ENCODE peak calls at places on chromosomes 1 and 21, in nine cellular contexts. E, U, L, Y, F, S, I, D and V are unnamed samples.
A peak's percentile ranks its signal among the peaks of the same experiment; 100 is the strongest.

GRCh38 chr21:26070822-26071425 is 99.6 kb downstream of the APP start:
- DNase-seq in E (peak; percentile 24), U (peak; percentile 49), L (peak; percentile 43), Y (peak; percentile 3), F (no peak), S (no peak), I (no peak), D (no peak), V (no peak)

GRCh38 chr1:37759451-37759850 is 5.5 kb downstream of the EPHA10 start:
- DNase-seq in E (no peak), U (no peak), L (no peak), Y (no peak), F (no peak), S (no peak), I (no peak), D (no peak), V (no peak)

GRCh38 chr1:170010443-170010842 is 64.1 kb downstream of the KIFAP3 start:
- DNase-seq in E (peak; percentile 45), U (peak; percentile 69), L (peak; percentile 25), Y (peak; percentile 9), F (no peak), S (no peak), I (peak; percentile 29), D (no peak), V (no peak)

GRCh38 chr1:31208361-31208945 is 31.2 kb downstream of the NKAIN1 start:
- DNase-seq in E (no peak), U (no peak), L (no peak), Y (no peak), F (no peak), S (no peak), I (no peak), D (no peak), V (no peak)

GRCh38 chr1:1988061-1988945 is 15.3 kb downstream of the CFAP74 start:
- DNase-seq in E (no peak), U (no peak), L (no peak), Y (no peak), F (no peak), S (no peak), I (no peak), D (no peak), V (no peak)

GRCh38 chr1:196660912-196661311 is 9.1 kb downstream of the CFH start:
- DNase-seq in E (no peak), U (peak; percentile 47), L (no peak), Y (peak; percentile 16), F (no peak), S (no peak), I (no peak), D (no peak), V (peak; percentile 22)

GRCh38 chr1:95994643-95995042 is 726.9 kb upstream of the PTBP2 start:
- DNase-seq in E (no peak), U (no peak), L (no peak), Y (no peak), F (no peak), S (no peak), I (no peak), D (no peak), V (no peak)

GRCh38 chr1:197980457-197980856 is 63.3 kb downstream of the LHX9 start:
- DNase-seq in E (no peak), U (no peak), L (no peak), Y (no peak), F (no peak), S (no peak), I (no peak), D (no peak), V (no peak)

GRCh38 chr1:97337250-97338030 is 583.4 kb downstream of the DPYD start:
- DNase-seq in E (no peak), U (peak; percentile 49), L (no peak), Y (no peak), F (no peak), S (no peak), I (no peak), D (no peak), V (no peak)

GRCh38 chr1:155479205-155479604 is 83.4 kb downstream of the ASH1L start:
- DNase-seq in E (no peak), U (peak; percentile 24), L (no peak), Y (no peak), F (no peak), S (no peak), I (no peak), D (no peak), V (no peak)

GRCh38 chr1:158145173-158145719 is 35.4 kb upstream of the CD1D start:
- DNase-seq in E (peak; percentile 11), U (peak; percentile 74), L (no peak), Y (no peak), F (no peak), S (no peak), I (no peak), D (peak; percentile 77), V (no peak)

GRCh38 chr1:224431726-224432125 is 2.9 kb downstream of the WDR26 start:
- DNase-seq in E (no peak), U (no peak), L (no peak), Y (no peak), F (no peak), S (no peak), I (no peak), D (no peak), V (no peak)

GRCh38 chr1:235297579-235297978 is 30.4 kb downstream of the ARID4B start:
- DNase-seq in E (peak; percentile 74), U (no peak), L (no peak), Y (no peak), F (no peak), S (no peak), I (no peak), D (no peak), V (no peak)

GRCh38 chr1:243558556-243558955 is 291.5 kb downstream of the AKT3 start:
- DNase-seq in E (no peak), U (no peak), L (no peak), Y (no peak), F (no peak), S (no peak), I (no peak), D (no peak), V (no peak)

GRCh38 chr1:3069491-3070303 is 694 bp downstream of the PRDM16 start:
- DNase-seq in E (peak; percentile 28), U (peak; percentile 40), L (no peak), Y (peak; percentile 62), F (peak; percentile 56), S (peak; percentile 76), I (peak; percentile 65), D (peak; percentile 36), V (no peak)
- TF ChIP-seq CTCF in E (peak; percentile 38), U (peak; percentile 53), L (no peak), Y (peak; percentile 32), F (peak; percentile 62), S (peak; percentile 36), I (peak; percentile 52), D (peak; percentile 47), V (peak; percentile 17)

GRCh38 chr1:165894591-165894990 is 67.2 kb downstream of the UCK2 start:
- DNase-seq in E (no peak), U (peak; percentile 16), L (no peak), Y (no peak), F (no peak), S (no peak), I (no peak), D (no peak), V (no peak)
- TF ChIP-seq CTCF in E (peak; percentile 21), U (no peak), L (no peak), Y (no peak), F (no peak), S (no peak), I (no peak), D (no peak), V (no peak)

GRCh38 chr1:26723013-26723991 is 27.5 kb downstream of the ARID1A start:
- DNase-seq in E (peak; percentile 100), U (peak; percentile 46), L (peak; percentile 77), Y (peak; percentile 65), F (no peak), S (peak; percentile 82), I (peak; percentile 49), D (peak; percentile 83), V (no peak)
- TF ChIP-seq CTCF in E (no peak), U (no peak), L (no peak), Y (no peak), F (no peak), S (no peak), I (no peak), D (no peak), V (no peak)

DNA sequence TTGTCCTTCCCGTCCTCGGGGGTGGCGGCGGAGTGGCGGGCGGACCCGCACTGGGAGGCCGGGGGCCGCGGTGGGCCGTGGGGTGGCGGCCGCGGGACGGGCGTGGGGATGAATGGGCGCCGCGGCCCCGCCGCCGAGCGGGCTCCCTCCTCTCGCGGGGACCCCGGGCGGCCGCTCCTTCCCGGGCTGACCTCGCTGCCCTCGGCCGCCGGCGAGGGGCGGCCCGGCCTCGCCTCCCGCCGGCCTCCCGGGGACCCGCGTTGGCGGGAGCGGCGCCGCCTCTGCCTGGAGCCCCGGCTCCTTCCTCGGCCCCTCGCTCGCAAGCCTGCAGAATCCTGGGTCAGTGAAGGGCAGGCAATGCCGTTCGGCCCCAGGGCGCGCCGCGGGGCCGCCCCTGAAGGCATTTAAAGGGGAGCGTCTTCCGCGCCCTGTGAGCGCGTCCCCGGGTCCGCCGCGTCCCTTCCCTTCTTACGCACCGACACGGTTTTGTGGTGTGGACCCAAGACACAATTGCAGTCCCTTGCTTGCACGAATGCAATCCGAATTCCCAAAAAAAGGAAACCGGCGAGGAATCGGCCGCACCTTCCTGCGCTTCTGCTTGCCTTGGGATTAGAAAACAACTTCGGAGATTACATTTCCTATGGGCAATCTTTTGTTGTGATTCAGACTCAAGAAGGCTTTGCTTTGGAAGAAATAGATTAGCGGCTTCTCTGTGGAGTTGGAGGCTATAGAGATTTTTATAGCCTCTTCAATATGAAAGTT is 776 bp downstream of the ITSN1 start:
- DNase-seq in E (no peak), U (peak; percentile 38), L (no peak), Y (peak; percentile 55), F (peak; percentile 24), S (peak; percentile 75), I (peak; percentile 36), D (peak; percentile 42), V (no peak)
- TF ChIP-seq CTCF in E (no peak), U (no peak), L (no peak), Y (no peak), F (no peak), S (no peak), I (no peak), D (no peak), V (no peak)

DNA sequence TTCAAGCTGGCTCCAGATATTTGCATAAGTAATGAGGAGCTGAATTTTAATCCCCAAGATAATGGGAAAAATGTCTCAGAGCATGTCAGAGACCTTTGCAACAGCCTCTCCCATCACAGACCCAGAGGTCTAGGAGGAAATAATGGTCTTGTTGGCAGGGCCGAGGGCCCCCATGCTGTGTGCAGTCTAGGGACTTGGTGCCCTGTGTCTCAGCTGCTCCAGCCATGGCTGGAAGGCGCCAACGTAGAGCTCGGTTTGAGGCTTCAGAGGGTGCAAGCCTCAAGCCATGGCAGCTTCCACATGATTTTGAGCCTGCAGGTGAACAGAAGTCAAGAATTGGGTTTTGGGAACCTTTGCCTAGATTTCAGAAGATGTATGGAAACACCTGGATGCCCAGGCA is 134.7 kb downstream of the LYPLAL1 start:
- DNase-seq in E (no peak), U (no peak), L (no peak), Y (no peak), F (no peak), S (no peak), I (no peak), D (no peak), V (no peak)
- TF ChIP-seq CTCF in E (no peak), U (no peak), L (no peak), Y (no peak), F (no peak), S (no peak), I (no peak), D (no peak), V (no peak)

GRCh38 chr1:77143529-77144121 is 75.6 kb downstream of the PIGK start:
- DNase-seq in E (no peak), U (peak; percentile 54), L (no peak), Y (no peak), F (no peak), S (no peak), I (no peak), D (no peak), V (no peak)
- TF ChIP-seq CTCF in E (no peak), U (peak; percentile 73), L (no peak), Y (no peak), F (peak; percentile 59), S (peak; percentile 30), I (peak; percentile 72), D (peak; percentile 47), V (peak; percentile 51)